ENCODE peak calls at places on chromosomes 3 and 15, in seven cellular contexts. S is uterus, P is esophagus squamous epithelium, D is spleen, O is transverse colon, I is tibial nerve, J is sigmoid colon. U is an unnamed sample.

GRCh38 chr15:69537888-69538287 is 85.3 kb downstream of the RPLP1 start:
- DNase-seq in S (no peak), P (no peak), D (no peak), O (no peak), I (no peak), J (no peak), U (no peak)

GRCh38 chr3:71090207-71090606 is 493.3 kb downstream of the FOXP1 start:
- DNase-seq in S (no peak), P (no peak), D (no peak), O (no peak), I (no peak), J (no peak), U (no peak)

GRCh38 chr3:10744098-10744465 is 71.9 kb upstream of the SLC6A11 start:
- DNase-seq in S (no peak), P (no peak), D (no peak), O (no peak), I (no peak), J (no peak), U (no peak)

GRCh38 chr3:72661115-72661457 is 187.2 kb downstream of the SHQ1 start:
- DNase-seq in S (peak), P (no peak), D (no peak), O (peak), I (no peak), J (peak), U (peak)

GRCh38 chr3:17175187-17175839 is 290.6 kb downstream of the PLCL2 start:
- DNase-seq in S (no peak), P (no peak), D (no peak), O (no peak), I (no peak), J (no peak), U (no peak)

GRCh38 chr3:118943597-118943996 is 91.0 kb downstream of the IGSF11 start:
- DNase-seq in S (no peak), P (no peak), D (no peak), O (no peak), I (no peak), J (no peak), U (no peak)

GRCh38 chr3:16506451-16506850 is 7.0 kb downstream of the RFTN1 start:
- DNase-seq in S (no peak), P (no peak), D (no peak), O (no peak), I (no peak), J (no peak), U (no peak)

GRCh38 chr3:17670749-17671148 is 71.7 kb downstream of the TBC1D5 start:
- DNase-seq in S (no peak), P (no peak), D (no peak), O (no peak), I (no peak), J (no peak), U (no peak)

GRCh38 chr15:46331546-46331945 is 696.7 kb downstream of the SQOR start:
- DNase-seq in S (no peak), P (no peak), D (no peak), O (no peak), I (no peak), J (no peak), U (no peak)

GRCh38 chr15:90790561-90790960 is 73.4 kb downstream of the BLM start:
- DNase-seq in S (no peak), P (no peak), D (no peak), O (no peak), I (no peak), J (no peak), U (no peak)

GRCh38 chr3:111903067-111903511 is 44.0 kb downstream of the PHLDB2 start:
- DNase-seq in S (no peak), P (no peak), D (no peak), O (no peak), I (no peak), J (no peak), U (no peak)

GRCh38 chr15:70289191-70289955 is 191.7 kb upstream of the TLE3 start:
- DNase-seq in S (no peak), P (no peak), D (no peak), O (no peak), I (no peak), J (peak), U (no peak)

GRCh38 chr3:121852256-121852655 is 17.2 kb downstream of the EAF2 start:
- DNase-seq in S (no peak), P (no peak), D (no peak), O (no peak), I (no peak), J (no peak), U (no peak)

GRCh38 chr3:189947948-189948723 is 172.6 kb downstream of the P3H2 start:
- DNase-seq in S (no peak), P (no peak), D (no peak), O (no peak), I (no peak), J (no peak), U (no peak)

GRCh38 chr3:53243165-53243564 is 12.7 kb downstream of the TKT start:
- DNase-seq in S (no peak), P (no peak), D (no peak), O (no peak), I (no peak), J (no peak), U (no peak)

GRCh38 chr3:33482126-33482525 is 41.9 kb upstream of the UBP1 start:
- DNase-seq in S (no peak), P (no peak), D (no peak), O (no peak), I (no peak), J (no peak), U (no peak)

GRCh38 chr15:50127255-50127777 is 8.3 kb upstream of the ATP8B4 start:
- DNase-seq in S (no peak), P (no peak), D (no peak), O (no peak), I (no peak), J (no peak), U (no peak)

GRCh38 chr15:81777546-81777945 is 268.3 kb downstream of the MEX3B start:
- DNase-seq in S (no peak), P (no peak), D (no peak), O (no peak), I (no peak), J (no peak), U (no peak)

GRCh38 chr15:60390931-60391501 is 6.8 kb downstream of the ANXA2 start:
- DNase-seq in S (no peak), P (peak), D (no peak), O (peak), I (no peak), J (peak), U (no peak)

GRCh38 chr15:60395276-60396011 is 2.3 kb downstream of the ANXA2 start:
- DNase-seq in S (no peak), P (no peak), D (no peak), O (no peak), I (no peak), J (no peak), U (no peak)

GRCh38 chr15:60392601-60392985 is 5.2 kb downstream of the ANXA2 start:
- DNase-seq in S (no peak), P (no peak), D (no peak), O (peak), I (no peak), J (no peak), U (no peak)

GRCh38 chr15:60391722-60392340 is 6.0 kb downstream of the ANXA2 start:
- DNase-seq in S (no peak), P (no peak), D (no peak), O (peak), I (no peak), J (no peak), U (no peak)

DNA sequence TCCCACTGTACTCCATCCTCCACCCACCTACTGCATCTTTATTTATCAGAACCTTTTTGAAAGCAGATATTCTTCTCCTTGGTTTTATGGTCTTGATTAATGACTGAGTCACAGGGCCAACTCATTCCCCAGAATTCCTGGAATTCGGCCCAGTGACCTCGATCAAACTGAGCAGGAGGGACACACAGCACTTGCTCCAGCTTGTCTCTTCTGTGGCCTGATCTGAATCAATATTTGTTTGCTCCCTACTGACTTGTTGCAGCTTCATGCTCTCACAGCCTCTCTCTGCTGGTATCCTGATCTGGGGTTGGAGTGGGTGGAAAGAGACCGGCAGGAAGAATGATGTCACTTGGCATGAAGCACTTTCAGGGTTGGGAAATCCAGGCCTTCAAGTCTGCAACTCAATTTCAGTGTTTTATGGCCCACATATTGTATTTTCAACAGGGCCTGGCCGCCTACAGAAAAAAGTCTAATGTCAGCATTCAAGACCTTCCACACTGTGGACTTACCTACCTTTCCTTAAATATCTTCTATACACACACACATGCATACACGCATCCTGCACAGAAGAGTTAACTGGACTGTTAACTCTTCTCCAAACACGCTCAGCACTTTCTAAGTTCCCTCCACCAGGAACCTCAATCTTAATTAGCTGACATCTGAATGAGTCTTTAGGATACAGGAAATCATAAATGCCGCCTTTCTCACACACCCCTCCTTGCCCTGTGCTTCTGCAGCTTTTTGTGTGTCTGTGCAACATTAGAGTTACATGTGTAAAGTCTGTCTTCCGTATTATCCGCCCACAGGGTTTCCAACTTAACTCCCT is 4.6 kb downstream of the ANXA2 start:
- DNase-seq in S (peak), P (peak), D (no peak), O (peak), I (peak), J (peak), U (peak)
- H3K27ac ChIP-seq in S (peak), P (peak), D (peak), O (peak), I (peak), J (peak), U (peak)

GRCh38 chr15:61671736-61672135 is 388.5 kb downstream of the VPS13C start:
- DNase-seq in S (peak), P (no peak), D (no peak), O (no peak), I (no peak), J (no peak), U (no peak)

DNA sequence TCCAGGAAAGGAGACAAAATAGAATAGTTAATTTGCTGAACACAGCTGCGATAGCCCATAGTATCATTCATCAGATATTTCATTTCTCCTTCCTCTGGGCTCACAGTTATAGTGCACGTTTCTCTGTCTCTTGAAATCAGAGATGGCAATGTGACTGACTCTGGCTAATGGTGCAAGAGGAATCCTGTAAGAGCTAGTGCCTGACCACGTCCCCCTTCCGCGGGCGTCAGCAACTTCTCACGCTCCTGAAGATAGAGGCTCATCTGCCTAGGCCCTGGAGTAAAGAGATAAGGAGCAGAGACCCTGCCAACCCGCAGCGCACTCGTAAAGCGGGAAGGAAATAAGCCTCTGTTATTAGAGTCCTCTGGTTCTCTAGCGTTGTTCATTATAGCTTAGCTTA is 391.8 kb downstream of the VPS13C start:
- DNase-seq in S (no peak), P (no peak), D (no peak), O (no peak), I (no peak), J (no peak), U (no peak)
- TF ChIP-seq POLR2A in S (no peak), P (no peak), D (no peak), O (no peak), I (no peak), J (no peak), U (no peak)

GRCh38 chr3:151567477-151567876 is 106.6 kb upstream of the IGSF10 start:
- DNase-seq in S (no peak), P (no peak), D (no peak), O (no peak), I (no peak), J (no peak), U (no peak)
- H3K27ac ChIP-seq in S (no peak), P (peak), D (no peak), O (no peak), I (no peak), J (no peak), U (no peak)

GRCh38 chr3:134749802-134750553 is 45.1 kb upstream of the EPHB1 start:
- DNase-seq in S (no peak), P (no peak), D (no peak), O (no peak), I (no peak), J (no peak), U (no peak)
- TF ChIP-seq POLR2A in S (no peak), P (no peak), D (no peak), O (no peak), I (no peak), J (no peak), U (no peak)

GRCh38 chr3:184359610-184360009 is 1.8 kb downstream of the CLCN2 start:
- DNase-seq in S (no peak), P (no peak), D (no peak), O (no peak), I (no peak), J (no peak), U (peak)

GRCh38 chr3:184358921-184359350 is 2.5 kb downstream of the CLCN2 start:
- DNase-seq in S (no peak), P (no peak), D (no peak), O (no peak), I (no peak), J (no peak), U (no peak)

GRCh38 chr3:184360834-184361531 is 422 bp downstream of the CLCN2 start:
- DNase-seq in S (no peak), P (no peak), D (no peak), O (no peak), I (no peak), J (no peak), U (no peak)

GRCh38 chr3:184361532-184361931 is at the start of the genes CLCN2 and POLR2H:
- DNase-seq in S (peak), P (no peak), D (no peak), O (peak), I (no peak), J (no peak), U (peak)

DNA sequence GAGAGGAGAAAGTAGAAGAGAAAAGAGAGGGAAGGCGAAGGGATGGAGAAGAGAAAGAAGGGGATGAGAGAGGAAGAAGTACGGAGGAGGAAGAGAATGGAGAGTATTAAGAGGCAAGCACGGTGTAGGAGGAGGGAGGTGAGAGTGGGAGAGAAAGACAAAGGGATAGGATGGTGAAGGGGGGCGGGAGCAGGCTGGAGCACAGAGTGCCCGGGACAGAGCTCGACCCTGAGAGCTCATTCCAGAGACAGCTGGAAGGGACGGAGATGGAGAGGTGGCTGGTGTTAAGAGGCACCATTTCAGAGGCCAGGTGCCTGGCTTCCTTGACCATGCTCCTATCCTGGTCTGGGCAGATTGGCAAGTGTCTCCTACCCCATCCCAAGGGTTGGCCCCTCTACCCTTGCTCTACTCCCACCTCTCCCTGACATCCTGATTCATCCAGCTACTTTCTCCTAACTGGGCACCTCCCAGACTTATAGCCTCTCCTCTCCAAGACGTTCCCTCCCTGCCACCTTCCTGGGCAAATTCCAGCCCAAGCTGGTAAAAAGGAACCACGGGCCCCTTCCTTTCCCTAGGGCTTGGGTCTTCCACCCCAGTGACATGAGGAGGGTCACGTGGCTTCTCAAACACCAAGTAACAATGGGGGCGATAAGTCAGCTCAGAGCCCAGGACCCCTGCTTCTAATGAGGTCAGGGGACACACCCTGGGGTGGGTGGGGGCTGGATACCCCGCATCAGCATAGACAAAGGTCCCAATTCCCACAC is 1.2 kb downstream of the CLCN2 start:
- DNase-seq in S (no peak), P (no peak), D (no peak), O (no peak), I (no peak), J (no peak), U (no peak)
- H3K27ac ChIP-seq in S (peak), P (no peak), D (no peak), O (peak), I (peak), J (peak), U (no peak)

DNA sequence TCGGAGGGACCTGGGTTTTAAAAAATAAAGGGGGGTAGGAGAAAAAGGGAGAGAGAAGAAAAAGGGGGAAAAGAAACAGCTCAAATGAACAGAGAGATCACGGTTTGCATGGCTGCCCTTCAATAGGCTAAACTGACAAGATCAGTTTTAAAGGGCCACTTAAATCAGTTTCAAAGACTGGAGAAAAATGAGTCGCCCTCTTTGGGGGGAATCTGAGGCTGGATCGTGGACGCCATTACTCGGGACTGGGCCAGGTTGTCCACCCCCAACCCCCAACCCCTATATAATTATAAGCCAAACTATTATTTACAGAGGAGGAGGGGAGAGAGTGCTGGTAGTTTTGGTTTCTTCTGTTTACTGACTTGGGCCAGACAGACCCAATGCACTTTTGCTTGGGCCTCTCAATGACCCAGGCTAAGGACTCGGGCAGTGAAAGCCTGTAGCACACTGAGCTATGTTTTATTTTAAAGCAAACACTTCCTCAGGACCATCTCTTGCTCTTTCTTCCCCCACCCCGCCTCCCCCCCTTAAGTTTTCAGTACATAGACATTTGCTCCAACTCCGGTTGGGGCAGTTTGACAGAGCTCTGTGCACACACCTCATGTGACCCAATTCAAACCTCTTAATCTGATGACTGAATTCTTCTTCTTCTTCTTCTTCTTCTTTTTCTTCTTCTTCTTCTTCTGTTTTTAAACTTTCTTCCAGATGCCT is 6.3 kb downstream of the NR2F2 start:
- DNase-seq in S (peak), P (no peak), D (no peak), O (peak), I (no peak), J (no peak), U (no peak)
- TF ChIP-seq POLR2A in S (peak), P (no peak), D (peak), O (peak), I (peak), J (no peak), U (no peak)

DNA sequence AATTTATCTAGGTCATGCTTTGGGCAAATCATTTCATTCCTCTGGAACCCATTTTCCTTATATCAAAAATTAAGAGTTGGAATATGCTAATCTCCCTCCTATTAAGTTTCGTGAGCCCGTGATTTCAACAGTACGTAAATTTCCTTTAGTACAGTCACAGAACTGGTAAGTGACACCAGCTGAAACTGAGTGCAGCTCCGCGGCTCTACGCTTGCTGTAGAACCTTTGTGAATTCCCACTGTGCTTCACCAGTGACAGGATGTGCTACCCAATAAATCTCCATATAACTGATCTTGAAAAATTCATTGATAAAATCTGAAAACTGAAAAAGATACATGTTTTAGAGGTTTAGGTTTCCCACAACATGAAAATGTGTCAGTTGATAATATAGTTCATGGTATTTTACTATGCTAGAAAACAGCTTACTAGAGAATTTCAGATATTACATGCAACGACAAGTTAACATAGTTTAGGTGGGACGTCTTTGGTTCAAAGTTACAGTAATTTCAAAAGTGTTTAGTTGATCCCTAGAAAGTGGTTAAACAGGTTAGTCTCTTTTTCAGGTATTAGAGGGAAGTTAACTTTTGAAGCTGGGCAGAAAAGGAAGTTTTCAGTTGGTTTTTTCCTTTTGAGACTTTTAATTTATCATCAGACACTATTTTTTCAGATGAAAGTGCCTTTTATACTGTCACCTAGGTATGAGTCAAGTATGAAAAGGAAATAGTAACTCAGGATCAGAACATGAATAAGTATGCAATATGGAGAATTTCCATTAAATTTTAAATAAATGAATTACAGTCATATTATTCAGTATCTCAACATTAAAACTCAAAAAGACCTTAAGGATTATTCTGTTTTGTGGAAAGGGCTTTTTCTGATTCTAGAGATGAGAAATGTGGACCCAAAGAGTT is 57.0 kb downstream of the PPARG start:
- DNase-seq in S (no peak), P (no peak), D (no peak), O (no peak), I (no peak), J (no peak), U (no peak)
- H3K27ac ChIP-seq in S (no peak), P (no peak), D (no peak), O (no peak), I (no peak), J (no peak), U (no peak)

GRCh38 chr3:37386627-37387230 is 212.3 kb upstream of the LRRFIP2 start:
- DNase-seq in S (no peak), P (no peak), D (no peak), O (no peak), I (no peak), J (peak), U (no peak)
- TF ChIP-seq POLR2A in S (no peak), P (no peak), D (no peak), O (no peak), I (no peak), J (no peak), U (no peak)

GRCh38 chr3:42762046-42762724 is 10.9 kb downstream of the CCDC13 start:
- DNase-seq in S (no peak), P (no peak), D (no peak), O (no peak), I (no peak), J (no peak), U (no peak)
- H3K27ac ChIP-seq in S (no peak), P (peak), D (peak), O (no peak), I (no peak), J (peak), U (peak)

U was measured in right lobe of liver.